ENCODE peak calls at places on chromosome X, in nine cellular contexts. I, G, Y, F, C, O, Z, X and K are unnamed samples.

GRCh38 chrX:15050395-15050794 is 177.2 kb downstream of the MOSPD2 start:
- DNase-seq in X (no peak), G (no peak), O (no peak), I (no peak), Y (no peak), F (no peak), C (no peak), Z (no peak), K (no peak)

GRCh38 chrX:109830157-109830703 is 97.2 kb upstream of the ACSL4 start:
- DNase-seq in Y (no peak), Z (no peak), G (no peak), F (no peak), O (peak; percentile 52), C (no peak), I (no peak), X (no peak), K (no peak)

GRCh38 chrX:84909151-84909550 is 94.5 kb upstream of the APOOL start:
- DNase-seq in C (no peak), F (no peak), O (no peak), I (no peak), G (no peak), Y (no peak), X (no peak), Z (no peak), K (no peak)

GRCh38 chrX:8755116-8755515 is 23.2 kb upstream of the ANOS1 start:
- DNase-seq in F (no peak), Z (no peak), O (no peak), I (no peak), Y (no peak), X (no peak), G (peak; percentile 73), C (no peak), K (no peak)

GRCh38 chrX:78011846-78012245 is 42.4 kb upstream of the PGAM4 start:
- DNase-seq in Z (no peak), X (no peak), I (no peak), G (no peak), C (no peak), Y (no peak), F (no peak), O (no peak), K (no peak)

GRCh38 chrX:113868169-113868568 is 715.7 kb upstream of the HTR2C start:
- DNase-seq in O (no peak), F (no peak), Z (no peak), C (no peak), Y (no peak), X (no peak), I (peak; percentile 4), G (peak; percentile 1), K (no peak)

GRCh38 chrX:1564750-1565683 is 26.4 kb upstream of the AKAP17A start:
- DNase-seq in O (no peak), G (no peak), I (no peak), F (peak; percentile 2), Y (no peak), Z (no peak), X (no peak), C (no peak), K (no peak)

GRCh38 chrX:53089224-53089842 is 4.6 kb upstream of the KANTR start:
- DNase-seq in O (no peak), F (peak; percentile 57), G (peak; percentile 62), X (no peak), Y (peak; percentile 49), Z (no peak), C (peak; percentile 65), I (peak; percentile 66), K (no peak)

GRCh38 chrX:25976683-25977310 is 161.3 kb upstream of the MAGEB18 start:
- DNase-seq in I (no peak), C (no peak), F (no peak), Z (no peak), O (no peak), X (no peak), G (peak; percentile 3), Y (no peak), K (no peak)

GRCh38 chrX:74232859-74233258 is 71.1 kb upstream of the ZCCHC13 start:
- DNase-seq in C (no peak), G (peak; percentile 13), Z (no peak), X (no peak), O (peak; percentile 27), I (peak; percentile 5), Y (peak; percentile 33), F (no peak), K (no peak)

GRCh38 chrX:9352683-9353430 is 112.0 kb upstream of the TBL1X start:
- DNase-seq in Y (no peak), I (no peak), F (peak; percentile 49), C (peak; percentile 41), O (peak; percentile 4), Z (no peak), G (no peak), X (no peak), K (peak; percentile 81)

GRCh38 chrX:154411322-154411980 is at the start of gene TAFAZZIN:
- DNase-seq in F (peak; percentile 78), C (peak; percentile 84), O (peak; percentile 21), Z (peak; percentile 45), I (peak; percentile 86), Y (peak; percentile 58), G (peak; percentile 72), X (no peak), K (peak; percentile 80)

GRCh38 chrX:68500105-68500504 is 1.3 kb downstream of the YIPF6 start:
- DNase-seq in Y (no peak), I (no peak), C (no peak), F (no peak), O (no peak), X (no peak), G (no peak), Z (no peak), K (no peak)

GRCh38 chrX:9336501-9336900 is 128.4 kb upstream of the TBL1X start:
- DNase-seq in I (no peak), F (no peak), O (no peak), Z (no peak), G (no peak), C (no peak), X (no peak), Y (no peak), K (no peak)

GRCh38 chrX:78886550-78886949 is 58.6 kb upstream of the P2RY10 start:
- DNase-seq in Z (no peak), Y (no peak), O (no peak), X (no peak), I (peak; percentile 5), G (peak; percentile 8), C (no peak), F (no peak), K (no peak)

GRCh38 chrX:154599531-154599930 is 14.6 kb downstream of the CTAG1A start:
- DNase-seq in I (no peak), X (no peak), C (no peak), Z (peak; percentile 11), F (no peak), O (no peak), Y (no peak), G (no peak), K (no peak)

GRCh38 chrX:149004936-149005335 is 500.2 kb downstream of the IDS start:
- DNase-seq in X (no peak), G (peak; percentile 17), Y (no peak), C (no peak), O (no peak), Z (no peak), F (no peak), I (no peak), K (no peak)

GRCh38 chrX:8139713-8140112 is 31.4 kb downstream of the VCX2 start:
- DNase-seq in C (no peak), O (no peak), F (no peak), Y (no peak), G (no peak), X (no peak), Z (no peak), I (no peak), K (no peak)

GRCh38 chrX:67574696-67575095 is 30.9 kb downstream of the AR start:
- DNase-seq in Y (no peak), C (no peak), O (no peak), I (no peak), F (no peak), Z (no peak), X (no peak), G (no peak), K (no peak)

GRCh38 chrX:13398073-13398823 is 78.4 kb upstream of the ATXN3L start:
- DNase-seq in C (peak; percentile 41), G (peak; percentile 2), Z (peak; percentile 19), Y (peak; percentile 95), F (peak; percentile 65), I (no peak), O (peak; percentile 70), X (peak; percentile 33), K (peak; percentile 31)

GRCh38 chrX:99795495-99795894 is 614.6 kb downstream of the PCDH19 start:
- DNase-seq in Y (no peak), C (no peak), G (no peak), Z (no peak), O (no peak), F (no peak), I (no peak), X (no peak), K (no peak)
- TF ChIP-seq CTCF in Y (no peak), C (no peak), G (peak; percentile 25), Z (no peak), O (no peak), F (no peak), I (peak; percentile 14), X (no peak), K (no peak)

GRCh38 chrX:136202889-136203288 is 48.3 kb downstream of the MAP7D3 start:
- DNase-seq in F (no peak), C (no peak), Y (peak; percentile 40), X (no peak), G (no peak), Z (no peak), O (no peak), I (no peak), K (no peak)
- TF ChIP-seq POLR2AphosphoS5 in F (peak; percentile 23), C (peak; percentile 83), Y (no peak), X (no peak), G (no peak), Z (no peak), O (no peak), I (no peak), K (no peak)

DNA sequence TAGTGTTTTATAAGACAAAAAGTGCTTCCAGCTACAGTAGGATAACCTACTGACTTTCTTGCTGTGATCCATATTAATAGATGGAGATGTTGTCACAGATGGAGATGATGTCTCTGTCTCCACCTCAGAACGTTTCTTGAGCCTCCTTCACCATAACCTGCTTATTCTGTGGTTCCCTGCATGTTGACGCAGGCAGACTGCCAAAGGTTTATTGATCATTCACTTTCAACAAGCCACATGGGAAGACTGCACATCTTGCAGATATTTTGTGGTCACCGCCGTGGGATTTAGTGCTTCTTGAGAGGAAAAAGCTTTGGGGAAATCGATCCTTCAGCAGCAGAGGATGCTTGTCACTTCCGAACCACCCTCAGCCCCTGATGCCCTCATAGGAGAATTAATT is 943.0 kb upstream of the PRKX start:
- DNase-seq in C (no peak), X (no peak), F (peak; percentile 30), O (no peak), Z (no peak), I (no peak), G (no peak), Y (no peak), K (no peak)
- TF ChIP-seq CTCF in C (no peak), X (no peak), F (no peak), O (no peak), Z (no peak), I (no peak), G (no peak), Y (no peak), K (no peak)

GRCh38 chrX:17187301-17187836 is 187.6 kb upstream of the NHS start:
- DNase-seq in C (no peak), Y (no peak), I (no peak), O (no peak), Z (no peak), G (peak; percentile 1), X (no peak), F (no peak), K (no peak)

GRCh38 chrX:17183566-17183965 is 191.4 kb upstream of the NHS start:
- DNase-seq in Y (no peak), O (no peak), I (no peak), F (no peak), Z (no peak), X (no peak), C (no peak), G (peak; percentile 24), K (no peak)

GRCh38 chrX:17182317-17182716 is 192.7 kb upstream of the NHS start:
- DNase-seq in C (no peak), X (no peak), Y (no peak), O (no peak), I (no peak), Z (no peak), F (no peak), G (no peak), K (no peak)
- TF ChIP-seq POLR2AphosphoS5 in C (no peak), X (no peak), Y (no peak), O (no peak), I (no peak), Z (no peak), F (no peak), G (no peak), K (no peak)